ENCODE peak calls at places on chromosomes 5 and 9, in seven cellular contexts. One of them, this sample, is unnamed.

GRCh38 chr9:14372437-14373318 is 58.7 kb upstream of the NFIB start:
- DNase-seq in A549: peak; percentile 52
- DNase-seq in brain microvascular endothelial cell: peak; percentile 82
- DNase-seq in PC-3: peak; percentile 84
- DNase-seq in A673: peak; percentile 45
- DNase-seq in heart right ventricle: peak; percentile 73
- DNase-seq in left ventricle myocardium inferior: peak; percentile 51
- DNase-seq in this sample: no peak

GRCh38 chr9:124733964-124734740 is 37.0 kb downstream of the NR6A1 start:
- DNase-seq in heart right ventricle: no peak
- DNase-seq in PC-3: no peak
- DNase-seq in A673: no peak
- DNase-seq in left ventricle myocardium inferior: no peak
- DNase-seq in A549: no peak
- DNase-seq in brain microvascular endothelial cell: no peak
- DNase-seq in this sample: no peak

GRCh38 chr5:175765858-175766257 is 105.5 kb upstream of the CPLX2 start:
- DNase-seq in A673: no peak
- DNase-seq in A549: no peak
- DNase-seq in heart right ventricle: no peak
- DNase-seq in left ventricle myocardium inferior: no peak
- DNase-seq in PC-3: no peak
- DNase-seq in brain microvascular endothelial cell: no peak
- DNase-seq in this sample: no peak

GRCh38 chr9:101443358-101443757 is 7.8 kb upstream of the ALDOB start:
- DNase-seq in A673: no peak
- DNase-seq in A549: no peak
- DNase-seq in heart right ventricle: peak; percentile 81
- DNase-seq in brain microvascular endothelial cell: no peak
- DNase-seq in left ventricle myocardium inferior: peak; percentile 71
- DNase-seq in PC-3: no peak
- DNase-seq in this sample: no peak

GRCh38 chr9:133142657-133143592 is 20.8 kb downstream of the GBGT1 start:
- DNase-seq in A549: no peak
- DNase-seq in A673: no peak
- DNase-seq in PC-3: no peak
- DNase-seq in heart right ventricle: no peak
- DNase-seq in left ventricle myocardium inferior: no peak
- DNase-seq in brain microvascular endothelial cell: no peak
- DNase-seq in this sample: no peak

GRCh38 chr5:116411101-116411571 is 163.5 kb downstream of the SEMA6A start:
- DNase-seq in heart right ventricle: peak; percentile 28
- DNase-seq in A673: no peak
- DNase-seq in left ventricle myocardium inferior: peak; percentile 31
- DNase-seq in PC-3: no peak
- DNase-seq in brain microvascular endothelial cell: no peak
- DNase-seq in A549: no peak
- DNase-seq in this sample: no peak

GRCh38 chr9:72557549-72557948 is 36.1 kb downstream of the TMC1 start:
- DNase-seq in brain microvascular endothelial cell: peak; percentile 86
- DNase-seq in left ventricle myocardium inferior: no peak
- DNase-seq in heart right ventricle: no peak
- DNase-seq in PC-3: peak; percentile 94
- DNase-seq in A549: peak; percentile 95
- DNase-seq in A673: peak; percentile 11
- DNase-seq in this sample: no peak

GRCh38 chr5:91499943-91500531 is 116.9 kb upstream of the ARRDC3 start:
- DNase-seq in A673: peak; percentile 71
- DNase-seq in PC-3: peak; percentile 82
- DNase-seq in brain microvascular endothelial cell: peak; percentile 12
- DNase-seq in left ventricle myocardium inferior: no peak
- DNase-seq in heart right ventricle: no peak
- DNase-seq in A549: peak; percentile 54
- DNase-seq in this sample: no peak

GRCh38 chr5:116881921-116882531 is 307.4 kb upstream of the SEMA6A start:
- DNase-seq in PC-3: no peak
- DNase-seq in A549: no peak
- DNase-seq in A673: no peak
- DNase-seq in brain microvascular endothelial cell: no peak
- DNase-seq in heart right ventricle: no peak
- DNase-seq in left ventricle myocardium inferior: no peak
- DNase-seq in this sample: no peak

GRCh38 chr5:181241393-181241975 is 2.2 kb downstream of the RACK1 start:
- DNase-seq in heart right ventricle: no peak
- DNase-seq in left ventricle myocardium inferior: no peak
- DNase-seq in A673: peak; percentile 87
- DNase-seq in brain microvascular endothelial cell: peak; percentile 84
- DNase-seq in PC-3: peak; percentile 81
- DNase-seq in A549: no peak
- DNase-seq in this sample: no peak

GRCh38 chr9:63859475-63860215 is 1425.4 kb downstream of the FOXD4L5 start:
- DNase-seq in left ventricle myocardium inferior: peak; percentile 33
- DNase-seq in heart right ventricle: peak; percentile 39
- DNase-seq in brain microvascular endothelial cell: no peak
- DNase-seq in PC-3: no peak
- DNase-seq in A549: peak; percentile 30
- DNase-seq in A673: peak; percentile 0
- DNase-seq in this sample: no peak

GRCh38 chr5:150490754-150491153 is 17.2 kb upstream of the NDST1 start:
- DNase-seq in A673: peak; percentile 63
- DNase-seq in heart right ventricle: no peak
- DNase-seq in left ventricle myocardium inferior: no peak
- DNase-seq in A549: no peak
- DNase-seq in brain microvascular endothelial cell: no peak
- DNase-seq in PC-3: no peak
- DNase-seq in this sample: no peak

GRCh38 chr5:161498531-161498930 is 48.0 kb downstream of the GABRB2 start:
- DNase-seq in PC-3: no peak
- DNase-seq in left ventricle myocardium inferior: no peak
- DNase-seq in brain microvascular endothelial cell: no peak
- DNase-seq in A673: no peak
- DNase-seq in A549: no peak
- DNase-seq in heart right ventricle: no peak
- DNase-seq in this sample: no peak

GRCh38 chr5:77935516-77936364 is 159.6 kb upstream of the TBCA start:
- DNase-seq in left ventricle myocardium inferior: no peak
- DNase-seq in A673: peak; percentile 19
- DNase-seq in brain microvascular endothelial cell: no peak
- DNase-seq in heart right ventricle: no peak
- DNase-seq in PC-3: no peak
- DNase-seq in A549: no peak
- DNase-seq in this sample: no peak

GRCh38 chr5:40166757-40167156 is 513.0 kb upstream of the PTGER4 start:
- DNase-seq in left ventricle myocardium inferior: no peak
- DNase-seq in PC-3: peak; percentile 49
- DNase-seq in A549: no peak
- DNase-seq in brain microvascular endothelial cell: no peak
- DNase-seq in A673: no peak
- DNase-seq in heart right ventricle: no peak
- DNase-seq in this sample: no peak

GRCh38 chr9:111502506-111502905 is 18.3 kb upstream of the ECPAS start:
- DNase-seq in PC-3: no peak
- DNase-seq in A549: no peak
- DNase-seq in brain microvascular endothelial cell: no peak
- DNase-seq in A673: no peak
- DNase-seq in left ventricle myocardium inferior: peak; percentile 22
- DNase-seq in heart right ventricle: no peak
- DNase-seq in this sample: no peak

GRCh38 chr5:151937851-151938250 is 13.2 kb upstream of the GLRA1 start:
- DNase-seq in brain microvascular endothelial cell: no peak
- DNase-seq in PC-3: no peak
- DNase-seq in A673: no peak
- DNase-seq in heart right ventricle: no peak
- DNase-seq in A549: no peak
- DNase-seq in left ventricle myocardium inferior: no peak
- DNase-seq in this sample: no peak

GRCh38 chr9:107188376-107188775 is 94.7 kb upstream of the RAD23B start:
- DNase-seq in A673: no peak
- DNase-seq in A549: no peak
- DNase-seq in brain microvascular endothelial cell: no peak
- DNase-seq in PC-3: no peak
- DNase-seq in heart right ventricle: no peak
- DNase-seq in left ventricle myocardium inferior: no peak
- DNase-seq in this sample: no peak

GRCh38 chr5:62326302-62326701 is 20.3 kb downstream of the KIF2A start:
- DNase-seq in left ventricle myocardium inferior: no peak
- DNase-seq in heart right ventricle: no peak
- DNase-seq in brain microvascular endothelial cell: no peak
- DNase-seq in PC-3: no peak
- DNase-seq in A549: no peak
- DNase-seq in A673: no peak
- DNase-seq in this sample: no peak

GRCh38 chr9:74497750-74498615 is 848 bp downstream of the RORB start:
- DNase-seq in brain microvascular endothelial cell: no peak
- DNase-seq in left ventricle myocardium inferior: peak; percentile 31
- DNase-seq in A673: peak; percentile 12
- DNase-seq in PC-3: no peak
- DNase-seq in A549: no peak
- DNase-seq in heart right ventricle: no peak
- DNase-seq in this sample: no peak

DNA sequence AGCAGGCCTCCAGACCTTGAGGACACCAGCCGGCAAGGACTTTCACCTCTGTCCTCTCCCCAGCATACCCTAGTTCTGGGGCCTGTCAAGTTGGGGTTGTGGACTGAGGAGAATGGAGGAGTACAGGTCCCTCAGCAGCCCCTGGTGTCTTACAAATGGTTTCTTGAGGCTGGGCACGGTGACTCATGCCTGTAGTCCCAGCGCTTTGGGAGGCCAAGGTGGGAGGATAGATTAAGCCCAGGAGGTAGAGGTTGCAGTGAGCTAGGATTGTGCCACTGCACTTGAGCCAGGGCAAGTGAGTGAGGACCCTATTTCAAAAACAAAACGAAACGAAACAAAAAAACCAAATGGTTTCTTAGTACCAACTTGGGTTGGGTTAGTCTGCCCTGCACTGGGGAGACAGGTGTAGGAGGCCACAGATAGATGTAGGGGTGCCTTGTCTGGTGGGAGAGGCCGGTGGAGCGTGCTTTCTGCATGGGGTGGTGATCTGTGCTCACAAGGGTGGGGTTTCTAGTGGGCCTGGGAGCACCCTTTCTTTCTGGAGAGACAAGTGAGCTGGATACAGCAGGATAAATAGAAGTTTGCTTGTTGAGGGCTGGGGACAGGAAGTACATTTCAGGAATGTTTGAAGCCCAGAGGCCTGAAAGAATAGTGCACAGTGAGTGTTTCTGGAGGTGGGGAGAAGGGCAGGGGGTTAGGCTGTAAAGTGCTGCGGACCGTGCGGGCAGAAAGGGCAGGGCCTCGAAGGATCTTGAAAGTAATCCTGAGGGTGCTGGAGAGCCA is 37.7 kb upstream of the PSD2 start:
- DNase-seq in heart right ventricle: no peak
- DNase-seq in A549: no peak
- DNase-seq in brain microvascular endothelial cell: no peak
- DNase-seq in left ventricle myocardium inferior: no peak
- DNase-seq in PC-3: no peak
- DNase-seq in A673: no peak
- DNase-seq in this sample: no peak
- H3K27ac ChIP-seq in heart right ventricle: no peak overlapping the region
- H3K27ac ChIP-seq in A549: no peak overlapping the region
- H3K27ac ChIP-seq in brain microvascular endothelial cell: no peak overlapping the region
- H3K27ac ChIP-seq in left ventricle myocardium inferior: no peak overlapping the region
- H3K27ac ChIP-seq in PC-3: no peak overlapping the region
- H3K27ac ChIP-seq in A673: no peak overlapping the region
- H3K27ac ChIP-seq in this sample: no peak overlapping the region

GRCh38 chr5:68950111-68950510 is 143.7 kb upstream of the SLC30A5 start:
- DNase-seq in PC-3: no peak
- DNase-seq in left ventricle myocardium inferior: no peak
- DNase-seq in A673: no peak
- DNase-seq in A549: no peak
- DNase-seq in heart right ventricle: no peak
- DNase-seq in brain microvascular endothelial cell: no peak
- DNase-seq in this sample: no peak
- H3K27ac ChIP-seq in PC-3: no peak overlapping the region
- H3K27ac ChIP-seq in left ventricle myocardium inferior: no peak overlapping the region
- H3K27ac ChIP-seq in A673: no peak overlapping the region
- H3K27ac ChIP-seq in A549: no peak overlapping the region
- H3K27ac ChIP-seq in heart right ventricle: no peak overlapping the region
- H3K27ac ChIP-seq in brain microvascular endothelial cell: no peak overlapping the region
- H3K27ac ChIP-seq in this sample: peak overlapping the region; percentile 68

DNA sequence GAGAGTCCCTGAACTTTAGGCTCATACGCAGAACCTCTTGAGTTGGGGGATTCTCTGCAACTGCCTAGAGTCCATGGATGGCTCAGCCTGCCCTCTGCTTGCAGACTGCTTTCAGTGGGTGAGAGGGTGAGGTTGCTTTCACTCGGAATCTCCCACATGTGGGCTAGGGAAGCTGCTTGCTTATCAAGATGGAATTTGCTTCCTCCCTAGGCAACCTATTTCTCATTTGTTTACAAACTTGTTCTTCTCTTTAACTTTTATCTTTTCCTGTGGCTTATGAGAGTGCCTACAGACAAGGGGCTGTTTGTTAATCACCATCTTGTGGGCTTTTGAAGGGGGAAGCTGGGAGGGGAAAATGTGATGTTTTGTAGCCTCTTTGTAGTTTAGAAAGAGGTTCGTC is 10.0 kb downstream of the TLE4 start:
- DNase-seq in heart right ventricle: no peak
- DNase-seq in A549: no peak
- DNase-seq in A673: no peak
- DNase-seq in PC-3: peak; percentile 52
- DNase-seq in brain microvascular endothelial cell: peak; percentile 85
- DNase-seq in left ventricle myocardium inferior: no peak
- DNase-seq in this sample: no peak
- H3K27ac ChIP-seq in heart right ventricle: no peak overlapping the region
- H3K27ac ChIP-seq in A549: no peak overlapping the region
- H3K27ac ChIP-seq in A673: no peak overlapping the region
- H3K27ac ChIP-seq in PC-3: no peak overlapping the region
- H3K27ac ChIP-seq in brain microvascular endothelial cell: peak overlapping the region; percentile 42
- H3K27ac ChIP-seq in left ventricle myocardium inferior: peak overlapping the region; percentile 28
- H3K27ac ChIP-seq in this sample: no peak overlapping the region

GRCh38 chr5:157748740-157749461 is 5.4 kb downstream of the LSM11 start:
- DNase-seq in A673: no peak
- DNase-seq in A549: no peak
- DNase-seq in brain microvascular endothelial cell: peak; percentile 95
- DNase-seq in left ventricle myocardium inferior: no peak
- DNase-seq in PC-3: peak; percentile 91
- DNase-seq in heart right ventricle: no peak
- DNase-seq in this sample: no peak

GRCh38 chr5:157747766-157748700 is 4.5 kb downstream of the LSM11 start:
- DNase-seq in left ventricle myocardium inferior: no peak
- DNase-seq in PC-3: no peak
- DNase-seq in A549: no peak
- DNase-seq in heart right ventricle: no peak
- DNase-seq in A673: no peak
- DNase-seq in brain microvascular endothelial cell: no peak
- DNase-seq in this sample: no peak

GRCh38 chr5:157750320-157750719 is 6.8 kb downstream of the LSM11 start:
- DNase-seq in PC-3: peak; percentile 84
- DNase-seq in heart right ventricle: no peak
- DNase-seq in A673: no peak
- DNase-seq in brain microvascular endothelial cell: peak; percentile 52
- DNase-seq in left ventricle myocardium inferior: no peak
- DNase-seq in A549: no peak
- DNase-seq in this sample: no peak

GRCh38 chr5:157747173-157747758 is 3.8 kb downstream of the LSM11 start:
- DNase-seq in A549: no peak
- DNase-seq in brain microvascular endothelial cell: no peak
- DNase-seq in heart right ventricle: no peak
- DNase-seq in A673: no peak
- DNase-seq in left ventricle myocardium inferior: no peak
- DNase-seq in PC-3: no peak
- DNase-seq in this sample: no peak

GRCh38 chr5:157749462-157749799 is 5.9 kb downstream of the LSM11 start:
- DNase-seq in brain microvascular endothelial cell: no peak
- DNase-seq in A549: no peak
- DNase-seq in left ventricle myocardium inferior: no peak
- DNase-seq in A673: no peak
- DNase-seq in heart right ventricle: no peak
- DNase-seq in PC-3: no peak
- DNase-seq in this sample: no peak
- H3K27ac ChIP-seq in brain microvascular endothelial cell: peak overlapping the region; percentile 73
- H3K27ac ChIP-seq in A549: no peak overlapping the region
- H3K27ac ChIP-seq in left ventricle myocardium inferior: no peak overlapping the region
- H3K27ac ChIP-seq in A673: no peak overlapping the region
- H3K27ac ChIP-seq in heart right ventricle: no peak overlapping the region
- H3K27ac ChIP-seq in PC-3: peak overlapping the region; percentile 29
- H3K27ac ChIP-seq in this sample: no peak overlapping the region